ENCODE peak calls at places on chromosomes 7 and 10, in seven cellular contexts. I is GM12878, F is fibroblast of lung, D is HepG2, M is astrocyte, H is PC-3, Y is neural progenitor cell. U is an unnamed sample.

GRCh38 chr10:32139223-32140073 is 83.2 kb upstream of the KIF5B start:
- DNase-seq in Y (peak), I (no peak), M (peak), H (peak), D (peak), F (peak), U (peak)

GRCh38 chr7:38756521-38756920 is 125.3 kb upstream of the AMPH start:
- DNase-seq in F (peak), M (peak), Y (no peak), D (no peak), H (peak), I (no peak), U (no peak)

GRCh38 chr10:86964061-86964846 is 4.0 kb upstream of the ADIRF start:
- DNase-seq in I (no peak), D (no peak), F (no peak), H (no peak), Y (no peak), M (no peak), U (no peak)

GRCh38 chr10:126240483-126240882 is 147.8 kb downstream of the ADAM12 start:
- DNase-seq in D (no peak), H (no peak), M (no peak), F (no peak), Y (peak), I (no peak), U (no peak)

GRCh38 chr7:12385364-12385786 is 18.3 kb downstream of the VWDE start:
- DNase-seq in D (no peak), Y (peak), M (no peak), F (no peak), I (no peak), H (no peak), U (no peak)

GRCh38 chr7:17147409-17147808 is 151.0 kb upstream of the AHR start:
- DNase-seq in H (peak), Y (no peak), I (no peak), M (no peak), D (no peak), F (no peak), U (no peak)

GRCh38 chr10:32146166-32146565 is 89.9 kb upstream of the KIF5B start:
- DNase-seq in H (no peak), F (no peak), D (no peak), I (no peak), M (no peak), Y (no peak), U (no peak)

GRCh38 chr10:119608316-119609155 is 11.8 kb upstream of the TIAL1 start:
- DNase-seq in M (peak), Y (peak), D (peak), F (peak), H (peak), I (no peak), U (peak)

GRCh38 chr10:60644436-60645130 is 133.7 kb upstream of the CDK1 start:
- DNase-seq in D (no peak), I (no peak), M (peak), F (no peak), Y (no peak), H (peak), U (no peak)

GRCh38 chr7:41940760-41941343 is 238.0 kb upstream of the INHBA start:
- DNase-seq in H (peak), I (peak), F (peak), D (peak), M (peak), Y (peak), U (peak)

GRCh38 chr7:154480817-154481216 is 428.6 kb downstream of the DPP6 start:
- DNase-seq in I (no peak), D (no peak), F (no peak), Y (no peak), H (no peak), M (no peak), U (no peak)

GRCh38 chr10:73908853-73909611 is 1.9 kb upstream of the PLAU start:
- DNase-seq in Y (no peak), F (peak), D (peak), H (peak), M (peak), I (peak), U (peak)

GRCh38 chr10:48447356-48448215 is 141.1 kb downstream of the MAPK8 start:
- DNase-seq in F (no peak), I (no peak), H (no peak), M (no peak), D (no peak), Y (no peak), U (no peak)

GRCh38 chr10:86688398-86688921 is 20.1 kb downstream of the LDB3 start:
- DNase-seq in F (peak), Y (peak), H (peak), I (no peak), D (peak), M (peak), U (peak)

GRCh38 chr10:133559216-133559615 is 6.2 kb downstream of the SYCE1 start:
- DNase-seq in D (no peak), F (no peak), I (no peak), M (no peak), H (no peak), Y (no peak), U (no peak)

GRCh38 chr7:16670021-16670420 is 24.0 kb downstream of the BZW2 start:
- DNase-seq in I (no peak), H (no peak), F (peak), Y (no peak), D (no peak), M (peak), U (no peak)

GRCh38 chr10:80382989-80383388 is 25.4 kb upstream of the PRXL2A start:
- DNase-seq in M (no peak), Y (peak), D (peak), I (peak), F (peak), H (no peak), U (peak)

GRCh38 chr10:114576716-114577115 is 81.4 kb downstream of the ABLIM1 start:
- DNase-seq in F (no peak), Y (no peak), H (no peak), D (no peak), I (no peak), M (peak), U (peak)

GRCh38 chr7:151059362-151060112 is at the start of gene SLC4A2:
- DNase-seq in D (peak), I (no peak), H (peak), F (peak), M (no peak), Y (peak), U (peak)

GRCh38 chr7:29606287-29606721 is 42.7 kb downstream of the PRR15 start:
- DNase-seq in F (peak), D (peak), M (peak), H (peak), Y (no peak), I (no peak), U (peak)

GRCh38 chr10:52488606-52489485 is 174.8 kb downstream of the DKK1 start:
- DNase-seq in M (peak), Y (peak), H (peak), D (peak), I (no peak), F (peak), U (peak)

GRCh38 chr10:61500460-61500859 is 47.3 kb upstream of the TMEM26 start:
- DNase-seq in H (no peak), F (no peak), M (no peak), D (no peak), I (no peak), Y (no peak), U (no peak)

GRCh38 chr7:77866370-77866769 is 67.8 kb downstream of the PHTF2 start:
- DNase-seq in D (no peak), Y (no peak), H (no peak), F (peak), M (no peak), I (no peak), U (no peak)

GRCh38 chr10:124447741-124448466 is 1.9 kb downstream of the NKX1-2 start:
- DNase-seq in Y (peak), M (no peak), F (no peak), H (no peak), I (no peak), D (no peak), U (no peak)

GRCh38 chr10:31083765-31084184 is 52.1 kb upstream of the ZNF438 start:
- DNase-seq in D (peak), M (peak), Y (peak), H (peak), I (peak), F (peak), U (peak)

GRCh38 chr7:4792537-4793126 is 17.2 kb downstream of the AP5Z1 start:
- DNase-seq in D (no peak), M (no peak), H (no peak), Y (peak), I (no peak), F (peak), U (no peak)

GRCh38 chr7:147231275-147231674 is 1114.7 kb downstream of the CNTNAP2 start:
- DNase-seq in F (no peak), Y (no peak), D (no peak), H (no peak), M (no peak), I (no peak), U (no peak)

GRCh38 chr10:103855424-103855823 is at the start of gene SH3PXD2A:
- DNase-seq in M (no peak), F (peak), Y (peak), D (peak), I (no peak), H (peak), U (no peak)

GRCh38 chr10:109591631-109592030 is 331.7 kb downstream of the XPNPEP1 start:
- DNase-seq in D (no peak), Y (no peak), M (no peak), F (no peak), I (no peak), H (peak), U (peak)

GRCh38 chr10:110794808-110795207 is 76.9 kb upstream of the PDCD4 start:
- DNase-seq in Y (peak), H (no peak), D (no peak), I (no peak), F (no peak), M (no peak), U (no peak)

GRCh38 chr10:87660484-87661133 is 931 bp downstream of the PAPSS2 start:
- DNase-seq in D (no peak), M (peak), I (no peak), F (peak), Y (no peak), H (no peak), U (no peak)

GRCh38 chr10:116671274-116671926 is 50.6 kb downstream of the PNLIPRP2 start:
- DNase-seq in F (peak), M (peak), H (peak), I (no peak), D (no peak), Y (no peak), U (peak)

GRCh38 chr10:122421054-122421625 is 33.3 kb upstream of the ARMS2 start:
- DNase-seq in M (no peak), Y (no peak), H (no peak), F (no peak), D (no peak), I (no peak), U (peak)

GRCh38 chr10:129853236-129853946 is 110.7 kb downstream of the EBF3 start:
- DNase-seq in F (peak), M (no peak), H (peak), D (peak), I (no peak), Y (no peak), U (no peak)

GRCh38 chr10:102227050-102227449 is 951 bp downstream of the ELOVL3 start:
- DNase-seq in M (no peak), D (peak), I (no peak), Y (no peak), H (no peak), F (peak), U (peak)

GRCh38 chr10:102608487-102608886 is 35.8 kb upstream of the TRIM8 start:
- DNase-seq in M (no peak), I (peak), F (no peak), D (no peak), H (no peak), Y (no peak), U (no peak)

GRCh38 chr10:16441106-16441850 is 4.5 kb downstream of the PTER start:
- DNase-seq in Y (no peak), I (no peak), F (no peak), H (peak), M (peak), D (no peak), U (peak)

GRCh38 chr10:77943086-77943901 is 16.7 kb upstream of the DLG5 start:
- DNase-seq in M (peak), F (peak), D (peak), H (peak), I (no peak), Y (no peak), U (peak)

GRCh38 chr7:76048668-76048988 is 722 bp downstream of the MDH2 start:
- DNase-seq in H (peak), I (no peak), F (no peak), D (no peak), M (no peak), Y (peak), U (no peak)

GRCh38 chr7:76051840-76052239 is 3.9 kb downstream of the MDH2 start:
- DNase-seq in Y (no peak), D (no peak), M (no peak), H (peak), I (no peak), F (no peak), U (no peak)

GRCh38 chr7:76049295-76049694 is 1.4 kb downstream of the MDH2 start:
- DNase-seq in I (no peak), D (no peak), H (peak), M (no peak), Y (no peak), F (no peak), U (no peak)

GRCh38 chr7:76047811-76048667 is at the start of the genes MDH2 and STYXL1:
- DNase-seq in M (peak), I (peak), F (peak), D (peak), Y (peak), H (peak), U (peak)

DNA sequence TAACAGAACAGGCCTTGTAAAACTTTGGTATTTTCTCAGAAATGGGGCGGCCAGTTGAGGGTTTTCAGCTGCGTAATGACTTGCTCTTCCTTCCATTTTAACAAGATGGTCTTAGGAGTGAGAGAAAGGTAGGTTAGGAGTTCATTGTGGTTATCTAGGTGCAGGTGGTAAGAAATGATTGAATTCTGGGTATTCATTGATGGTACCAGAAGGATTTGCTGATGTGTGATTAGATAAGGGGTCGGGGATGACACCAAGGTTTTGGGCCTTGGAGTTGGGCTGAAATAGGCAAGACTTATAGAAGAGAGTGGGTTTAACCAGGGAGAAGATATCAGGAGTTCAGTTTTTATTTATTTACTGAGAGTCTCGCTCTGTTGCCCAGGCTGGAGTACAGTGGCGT is 2.6 kb downstream of the MDH2 start:
- DNase-seq in M (no peak), Y (no peak), F (no peak), D (no peak), I (no peak), H (no peak), U (no peak)
- H3K27ac ChIP-seq in M (no peak), Y (no peak), F (no peak), D (no peak), I (no peak), H (no peak), U (no peak)

GRCh38 chr10:113278664-113279063 is 274.2 kb upstream of the HABP2 start:
- DNase-seq in D (no peak), Y (no peak), I (no peak), H (no peak), M (no peak), F (no peak), U (no peak)

GRCh38 chr10:113273151-113273876 is 279.5 kb upstream of the HABP2 start:
- DNase-seq in F (no peak), H (no peak), I (no peak), M (peak), Y (peak), D (no peak), U (no peak)

GRCh38 chr10:113272511-113272910 is 280.3 kb upstream of the HABP2 start:
- DNase-seq in F (no peak), M (no peak), D (no peak), H (no peak), Y (no peak), I (no peak), U (no peak)

GRCh38 chr10:113269333-113269732 is 283.5 kb upstream of the HABP2 start:
- DNase-seq in F (no peak), H (no peak), D (no peak), I (no peak), Y (no peak), M (no peak), U (no peak)

GRCh38 chr10:113273877-113274829 is 278.7 kb upstream of the HABP2 start:
- DNase-seq in M (peak), F (no peak), Y (no peak), I (no peak), D (no peak), H (no peak), U (no peak)
- TF ChIP-seq CTCF in M (no peak), F (no peak), Y (no peak), I (no peak), D (no peak), H (no peak), U (no peak)

GRCh38 chr10:89391882-89392756 is at the start of gene IFIT1:
- DNase-seq in D (peak), M (peak), I (peak), Y (peak), H (peak), F (peak), U (peak)

GRCh38 chr10:89395141-89395540 is 2.7 kb downstream of the IFIT1 start:
- DNase-seq in Y (no peak), D (no peak), I (no peak), M (no peak), H (no peak), F (no peak), U (no peak)

GRCh38 chr10:89393898-89394297 is 1.5 kb downstream of the IFIT1 start:
- DNase-seq in D (no peak), Y (no peak), I (no peak), M (no peak), H (peak), F (no peak), U (no peak)

GRCh38 chr10:89390875-89391576 is 1.4 kb upstream of the IFIT1 start:
- DNase-seq in M (no peak), F (peak), I (no peak), H (no peak), Y (no peak), D (no peak), U (no peak)

GRCh38 chr10:89392974-89393373 is 551 bp downstream of the IFIT1 start:
- DNase-seq in D (no peak), I (no peak), H (no peak), F (peak), Y (no peak), M (peak), U (peak)
- H3K9ac ChIP-seq in D (peak), I (peak), H (no peak), F (no peak), Y (no peak), M (peak), U (peak)

DNA sequence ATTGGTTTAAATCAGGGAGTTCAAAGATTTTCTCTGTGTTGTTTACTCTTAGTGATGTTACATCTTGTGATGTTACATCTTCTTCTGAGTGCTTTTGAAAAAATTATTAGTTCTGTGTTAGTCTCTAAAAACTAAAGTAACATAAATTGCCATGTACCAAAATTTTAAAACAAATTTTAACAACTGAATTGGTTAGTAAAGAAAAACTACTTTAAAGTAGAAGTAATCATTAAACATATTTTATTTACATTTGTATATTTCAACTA is 5.2 kb upstream of the IGF2BP3 start:
- DNase-seq in F (no peak), I (no peak), Y (no peak), D (no peak), M (no peak), H (no peak), U (no peak)
- H3K27ac ChIP-seq in F (no peak), I (peak), Y (peak), D (peak), M (no peak), H (no peak), U (no peak)

U was measured in mammary epithelial cell.